ENCODE peak calls at places on chromosome 1, in seven cellular contexts. J is NB4, R is T-cell, Y is mucosa of descending colon, U is HEK293T, I is H7, Z is NCI-H1417. W is an unnamed sample.

GRCh38 chr1:59967141-59967697 is 40.6 kb upstream of the CYP2J2 start:
- DNase-seq in J (no peak), R (no peak), U (no peak), Z (peak), Y (no peak), I (no peak), W (no peak)

GRCh38 chr1:15245593-15246325 is 1.3 kb upstream of the FHAD1 start:
- DNase-seq in R (no peak), J (peak), I (no peak), Z (no peak), Y (no peak), U (no peak), W (no peak)

GRCh38 chr1:117631361-117631760 is 25.5 kb downstream of the TENT5C start:
- DNase-seq in R (no peak), J (no peak), Z (no peak), Y (no peak), I (no peak), U (no peak), W (no peak)

GRCh38 chr1:111745670-111746613 is 6.7 kb upstream of the INKA2 start:
- DNase-seq in Y (no peak), J (no peak), Z (no peak), U (no peak), R (no peak), I (no peak), W (no peak)

GRCh38 chr1:234246638-234247116 is 126.6 kb upstream of the COA6 start:
- DNase-seq in J (no peak), I (no peak), Y (no peak), U (no peak), R (no peak), Z (no peak), W (no peak)

GRCh38 chr1:162929177-162929576 is 68.2 kb upstream of the CCDC190 start:
- DNase-seq in Y (no peak), I (no peak), R (no peak), J (no peak), Z (no peak), U (no peak), W (no peak)

GRCh38 chr1:231210126-231210525 is 30.9 kb upstream of the GNPAT start:
- DNase-seq in R (no peak), Z (no peak), Y (no peak), U (no peak), J (no peak), I (peak), W (no peak)

GRCh38 chr1:158161458-158161857 is 19.2 kb upstream of the CD1D start:
- DNase-seq in I (no peak), Y (no peak), R (no peak), J (no peak), U (no peak), Z (no peak), W (no peak)

GRCh38 chr1:999797-1000356 is at the start of gene HES4:
- DNase-seq in J (peak), U (peak), I (peak), Y (peak), Z (peak), R (no peak), W (peak)

GRCh38 chr1:234911787-234912186 is 216.8 kb downstream of the TOMM20 start:
- DNase-seq in Z (no peak), I (peak), J (no peak), R (peak), Y (no peak), U (no peak), W (no peak)

GRCh38 chr1:11337536-11338350 is 64.7 kb downstream of the UBIAD1 start:
- DNase-seq in U (peak), J (peak), R (peak), Z (peak), Y (no peak), I (peak), W (peak)

W was measured in CD4-positive, alpha-beta T cell.